ENCODE peak calls at places on chromosomes 3 and 15, in ten cellular contexts. One of them, this sample, is unnamed.

GRCh38 chr3:27666708-27667107 is 55.4 kb downstream of the EOMES start:
- DNase-seq in stimulated activated CD4-positive, alpha-beta T cell treated with anti-CD3 and anti-CD28 coated beads, TNF-alpha, amount 100 ng/mL, for 4 hours: no peak
- DNase-seq in activated CD4-positive, alpha-beta T cell treated with anti-CD3 and anti-CD28 coated beads, Interleukin-2, amount 10 ng/mL, durations not matched to agents 7 days and 5 days: peak
- DNase-seq in endothelial cell: peak
- DNase-seq in neural progenitor cell: peak
- DNase-seq in progenitor cell of endocrine pancreas: no peak
- DNase-seq in HTR-8/SVneo: no peak
- DNase-seq in GM12891: no peak
- DNase-seq in GM13977: no peak
- DNase-seq in A549: peak
- DNase-seq in this sample: peak

GRCh38 chr3:71305246-71306206 is 278.0 kb downstream of the FOXP1 start:
- DNase-seq in GM12891: no peak
- DNase-seq in progenitor cell of endocrine pancreas: peak
- DNase-seq in A549: no peak
- DNase-seq in stimulated activated CD4-positive, alpha-beta T cell treated with anti-CD3 and anti-CD28 coated beads, TNF-alpha, amount 100 ng/mL, for 4 hours: no peak
- DNase-seq in neural progenitor cell: peak
- DNase-seq in HTR-8/SVneo: peak
- DNase-seq in GM13977: no peak
- DNase-seq in activated CD4-positive, alpha-beta T cell treated with anti-CD3 and anti-CD28 coated beads, Interleukin-2, amount 10 ng/mL, durations not matched to agents 7 days and 5 days: peak
- DNase-seq in endothelial cell: peak
- DNase-seq in this sample: peak

GRCh38 chr3:9105421-9105820 is 142.1 kb upstream of the RAD18 start:
- DNase-seq in endothelial cell: no peak
- DNase-seq in stimulated activated CD4-positive, alpha-beta T cell treated with anti-CD3 and anti-CD28 coated beads, TNF-alpha, amount 100 ng/mL, for 4 hours: no peak
- DNase-seq in activated CD4-positive, alpha-beta T cell treated with anti-CD3 and anti-CD28 coated beads, Interleukin-2, amount 10 ng/mL, durations not matched to agents 7 days and 5 days: no peak
- DNase-seq in progenitor cell of endocrine pancreas: no peak
- DNase-seq in neural progenitor cell: peak
- DNase-seq in A549: no peak
- DNase-seq in GM13977: no peak
- DNase-seq in HTR-8/SVneo: no peak
- DNase-seq in GM12891: no peak
- DNase-seq in this sample: no peak

GRCh38 chr3:190378240-190378891 is 9.6 kb upstream of the CLDN16 start:
- DNase-seq in endothelial cell: no peak
- DNase-seq in GM13977: no peak
- DNase-seq in progenitor cell of endocrine pancreas: no peak
- DNase-seq in A549: peak
- DNase-seq in activated CD4-positive, alpha-beta T cell treated with anti-CD3 and anti-CD28 coated beads, Interleukin-2, amount 10 ng/mL, durations not matched to agents 7 days and 5 days: no peak
- DNase-seq in HTR-8/SVneo: no peak
- DNase-seq in neural progenitor cell: no peak
- DNase-seq in GM12891: no peak
- DNase-seq in stimulated activated CD4-positive, alpha-beta T cell treated with anti-CD3 and anti-CD28 coated beads, TNF-alpha, amount 100 ng/mL, for 4 hours: no peak
- DNase-seq in this sample: no peak

GRCh38 chr15:31554261-31554660 is 227.6 kb downstream of the KLF13 start:
- DNase-seq in HTR-8/SVneo: peak
- DNase-seq in endothelial cell: no peak
- DNase-seq in activated CD4-positive, alpha-beta T cell treated with anti-CD3 and anti-CD28 coated beads, Interleukin-2, amount 10 ng/mL, durations not matched to agents 7 days and 5 days: no peak
- DNase-seq in GM12891: no peak
- DNase-seq in progenitor cell of endocrine pancreas: no peak
- DNase-seq in GM13977: no peak
- DNase-seq in stimulated activated CD4-positive, alpha-beta T cell treated with anti-CD3 and anti-CD28 coated beads, TNF-alpha, amount 100 ng/mL, for 4 hours: no peak
- DNase-seq in neural progenitor cell: no peak
- DNase-seq in A549: no peak
- DNase-seq in this sample: no peak

GRCh38 chr3:170531557-170532335 is 54.1 kb downstream of the SLC7A14 start:
- DNase-seq in A549: no peak
- DNase-seq in endothelial cell: no peak
- DNase-seq in progenitor cell of endocrine pancreas: no peak
- DNase-seq in stimulated activated CD4-positive, alpha-beta T cell treated with anti-CD3 and anti-CD28 coated beads, TNF-alpha, amount 100 ng/mL, for 4 hours: no peak
- DNase-seq in HTR-8/SVneo: no peak
- DNase-seq in activated CD4-positive, alpha-beta T cell treated with anti-CD3 and anti-CD28 coated beads, Interleukin-2, amount 10 ng/mL, durations not matched to agents 7 days and 5 days: no peak
- DNase-seq in GM13977: no peak
- DNase-seq in neural progenitor cell: no peak
- DNase-seq in GM12891: no peak
- DNase-seq in this sample: no peak

GRCh38 chr15:70475921-70476320 is 287.4 kb downstream of the UACA start:
- DNase-seq in GM12891: no peak
- DNase-seq in A549: peak
- DNase-seq in activated CD4-positive, alpha-beta T cell treated with anti-CD3 and anti-CD28 coated beads, Interleukin-2, amount 10 ng/mL, durations not matched to agents 7 days and 5 days: no peak
- DNase-seq in stimulated activated CD4-positive, alpha-beta T cell treated with anti-CD3 and anti-CD28 coated beads, TNF-alpha, amount 100 ng/mL, for 4 hours: no peak
- DNase-seq in GM13977: no peak
- DNase-seq in neural progenitor cell: no peak
- DNase-seq in progenitor cell of endocrine pancreas: no peak
- DNase-seq in endothelial cell: no peak
- DNase-seq in HTR-8/SVneo: no peak
- DNase-seq in this sample: no peak

GRCh38 chr3:5800965-5801364 is 613.5 kb downstream of the EDEM1 start:
- DNase-seq in endothelial cell: no peak
- DNase-seq in GM12891: no peak
- DNase-seq in neural progenitor cell: no peak
- DNase-seq in activated CD4-positive, alpha-beta T cell treated with anti-CD3 and anti-CD28 coated beads, Interleukin-2, amount 10 ng/mL, durations not matched to agents 7 days and 5 days: no peak
- DNase-seq in HTR-8/SVneo: no peak
- DNase-seq in stimulated activated CD4-positive, alpha-beta T cell treated with anti-CD3 and anti-CD28 coated beads, TNF-alpha, amount 100 ng/mL, for 4 hours: no peak
- DNase-seq in progenitor cell of endocrine pancreas: no peak
- DNase-seq in A549: no peak
- DNase-seq in GM13977: no peak
- DNase-seq in this sample: no peak

This sample was measured in nucleus accumbens.